ENCODE peak calls at places on chromosome 16, in five cellular contexts. Q is IMR-90, P is heart right ventricle, Z is fibroblast of lung, U is lower lobe of right lung. A is an unnamed sample.

GRCh38 chr16:57609541-57610401 is 18.7 kb upstream of the ADGRG1 start:
- DNase-seq in Q (peak; percentile 54), U (no peak), P (no peak), Z (peak; percentile 41), A (no peak)

GRCh38 chr16:87765473-87765775 is 362 bp downstream of the KLHDC4 start:
- DNase-seq in P (peak; percentile 19), Q (peak; percentile 7), Z (no peak), U (no peak), A (no peak)

GRCh38 chr16:22424161-22424937 is 49.9 kb upstream of the CDR2 start:
- DNase-seq in Q (no peak), Z (peak; percentile 51), P (peak; percentile 25), U (no peak), A (peak; percentile 69)

GRCh38 chr16:58464047-58464915 is 35.7 kb upstream of the NDRG4 start:
- DNase-seq in U (no peak), Q (no peak), P (peak; percentile 46), Z (no peak), A (no peak)

GRCh38 chr16:52573365-52574104 is 26.6 kb upstream of the TOX3 start:
- DNase-seq in U (no peak), P (no peak), Q (no peak), Z (no peak), A (peak; percentile 47)

GRCh38 chr16:55021595-55022475 is 91.2 kb downstream of the IRX5 start:
- DNase-seq in Q (no peak), P (no peak), Z (no peak), U (no peak), A (no peak)

GRCh38 chr16:12215302-12216105 is 239.0 kb downstream of the SNX29 start:
- DNase-seq in P (no peak), U (no peak), Q (no peak), Z (no peak), A (no peak)

GRCh38 chr16:66399930-66400329 is 27.2 kb upstream of the BEAN1 start:
- DNase-seq in P (peak; percentile 44), U (no peak), Z (no peak), Q (no peak), A (no peak)

GRCh38 chr16:31452631-31453106 is 6.6 kb upstream of the ARMC5 start:
- DNase-seq in Q (peak; percentile 94), P (no peak), Z (peak; percentile 93), U (no peak), A (no peak)

GRCh38 chr16:69823831-69824563 is 61.9 kb downstream of the WWP2 start:
- DNase-seq in Z (no peak), Q (no peak), U (no peak), P (peak; percentile 59), A (peak; percentile 78)

GRCh38 chr16:1439058-1439698 is 5.2 kb downstream of the CCDC154 start:
- DNase-seq in Q (no peak), Z (no peak), P (no peak), U (no peak), A (no peak)

GRCh38 chr16:53456625-53457024 is 22.4 kb downstream of the RBL2 start:
- DNase-seq in U (no peak), Z (no peak), P (no peak), Q (no peak), A (no peak)

GRCh38 chr16:89561195-89562026 is 929 bp downstream of the RPL13 start:
- DNase-seq in Z (no peak), P (no peak), U (no peak), Q (no peak), A (peak; percentile 73)

GRCh38 chr16:57593021-57593420 is 35.4 kb upstream of the ADGRG1 start:
- DNase-seq in Q (no peak), U (no peak), Z (no peak), P (no peak), A (peak; percentile 4)

GRCh38 chr16:65226077-65226476 is 104.2 kb upstream of the CDH11 start:
- DNase-seq in Q (no peak), Z (no peak), P (no peak), U (no peak), A (no peak)

GRCh38 chr16:68364601-68364998 is 53.8 kb downstream of the PRMT7 start:
- DNase-seq in Q (peak; percentile 27), P (no peak), Z (no peak), U (no peak), A (no peak)

GRCh38 chr16:24094660-24095059 is 161.5 kb upstream of the CACNG3 start:
- DNase-seq in Q (no peak), U (no peak), Z (no peak), P (no peak), A (no peak)

GRCh38 chr16:52526429-52526828 is 20.5 kb downstream of the TOX3 start:
- DNase-seq in Q (no peak), P (no peak), Z (no peak), U (no peak), A (no peak)

GRCh38 chr16:57723170-57723569 is 12.4 kb upstream of the KATNB1 start:
- DNase-seq in P (no peak), Z (no peak), U (no peak), Q (no peak), A (no peak)

GRCh38 chr16:69404275-69404805 is 18.5 kb upstream of the TERF2 start:
- DNase-seq in Z (peak; percentile 78), Q (peak; percentile 40), P (no peak), U (no peak), A (peak; percentile 22)

GRCh38 chr16:27995378-27995777 is 68.1 kb downstream of the GSG1L start:
- DNase-seq in U (no peak), Z (no peak), P (no peak), Q (no peak), A (no peak)

GRCh38 chr16:87580855-87581261 is 21.4 kb upstream of the JPH3 start:
- DNase-seq in P (no peak), Q (peak; percentile 46), U (no peak), Z (peak; percentile 39), A (no peak)

GRCh38 chr16:1198194-1198593 is 26.9 kb downstream of the TPSG1 start:
- DNase-seq in P (no peak), Z (no peak), Q (no peak), U (no peak), A (no peak)

GRCh38 chr16:67936124-67936875 is at the start of gene PSMB10:
- DNase-seq in P (peak; percentile 52), Q (peak; percentile 72), Z (peak; percentile 73), U (peak; percentile 77), A (peak; percentile 69)

GRCh38 chr16:79598341-79599181 is 2.0 kb downstream of the MAF start:
- DNase-seq in P (peak; percentile 62), Z (peak; percentile 75), Q (no peak), U (peak; percentile 72), A (peak; percentile 31)
- TF ChIP-seq CTCF in P (no peak), Z (peak; percentile 27), Q (no peak), U (peak; percentile 29), A (no peak)

GRCh38 chr16:84907046-84907445 is 87.3 kb downstream of the CRISPLD2 start:
- DNase-seq in Q (no peak), U (no peak), Z (no peak), P (no peak), A (no peak)

GRCh38 chr16:84911490-84912216 is 91.9 kb downstream of the CRISPLD2 start:
- DNase-seq in Q (no peak), U (peak; percentile 58), P (no peak), Z (peak; percentile 28), A (no peak)

GRCh38 chr16:84905965-84906460 is 86.2 kb downstream of the CRISPLD2 start:
- DNase-seq in Q (no peak), Z (no peak), P (no peak), U (no peak), A (no peak)

GRCh38 chr16:84909686-84910085 is 89.9 kb downstream of the CRISPLD2 start:
- DNase-seq in Q (no peak), P (no peak), U (no peak), Z (no peak), A (no peak)

GRCh38 chr16:84907575-84907974 is 87.8 kb downstream of the CRISPLD2 start:
- DNase-seq in Q (peak; percentile 76), U (no peak), P (no peak), Z (peak; percentile 54), A (no peak)
- TF ChIP-seq CTCF in Q (no peak), U (no peak), P (no peak), Z (no peak), A (no peak)

DNA sequence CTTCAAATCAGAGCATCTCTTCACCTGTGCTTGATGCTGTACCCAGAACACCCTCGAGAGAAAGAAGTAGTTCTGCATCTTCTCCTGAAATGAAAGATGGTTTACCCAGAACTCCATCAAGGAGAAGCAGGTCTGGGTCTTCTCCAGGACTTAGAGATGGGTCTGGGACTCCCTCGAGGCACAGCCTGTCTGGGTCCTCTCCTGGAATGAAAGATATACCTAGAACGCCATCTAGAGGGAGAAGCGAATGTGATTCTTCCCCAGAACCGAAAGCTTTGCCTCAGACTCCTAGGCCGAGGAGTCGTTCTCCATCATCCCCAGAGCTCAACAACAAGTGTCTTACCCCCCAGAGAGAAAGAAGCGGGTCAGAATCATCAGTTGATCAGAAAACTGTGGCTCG is 12.3 kb downstream of the SRRM2 start:
- DNase-seq in P (no peak), Z (no peak), Q (no peak), U (peak; percentile 8), A (no peak)
- TF ChIP-seq CTCF in P (no peak), Z (no peak), Q (no peak), U (no peak), A (no peak)

GRCh38 chr16:25109643-25110042 is 1.9 kb upstream of the LCMT1 start:
- DNase-seq in U (no peak), Z (peak; percentile 91), Q (peak; percentile 98), P (no peak), A (no peak)

GRCh38 chr16:25110392-25110947 is 1.1 kb upstream of the LCMT1 start:
- DNase-seq in P (no peak), Q (no peak), Z (peak; percentile 9), U (no peak), A (no peak)

GRCh38 chr16:25107466-25107792 is 4.1 kb upstream of the LCMT1 start:
- DNase-seq in P (no peak), Q (no peak), U (no peak), Z (no peak), A (peak; percentile 25)

GRCh38 chr16:25108054-25108453 is 3.5 kb upstream of the LCMT1 start:
- DNase-seq in Q (no peak), U (no peak), P (no peak), Z (no peak), A (no peak)

DNA sequence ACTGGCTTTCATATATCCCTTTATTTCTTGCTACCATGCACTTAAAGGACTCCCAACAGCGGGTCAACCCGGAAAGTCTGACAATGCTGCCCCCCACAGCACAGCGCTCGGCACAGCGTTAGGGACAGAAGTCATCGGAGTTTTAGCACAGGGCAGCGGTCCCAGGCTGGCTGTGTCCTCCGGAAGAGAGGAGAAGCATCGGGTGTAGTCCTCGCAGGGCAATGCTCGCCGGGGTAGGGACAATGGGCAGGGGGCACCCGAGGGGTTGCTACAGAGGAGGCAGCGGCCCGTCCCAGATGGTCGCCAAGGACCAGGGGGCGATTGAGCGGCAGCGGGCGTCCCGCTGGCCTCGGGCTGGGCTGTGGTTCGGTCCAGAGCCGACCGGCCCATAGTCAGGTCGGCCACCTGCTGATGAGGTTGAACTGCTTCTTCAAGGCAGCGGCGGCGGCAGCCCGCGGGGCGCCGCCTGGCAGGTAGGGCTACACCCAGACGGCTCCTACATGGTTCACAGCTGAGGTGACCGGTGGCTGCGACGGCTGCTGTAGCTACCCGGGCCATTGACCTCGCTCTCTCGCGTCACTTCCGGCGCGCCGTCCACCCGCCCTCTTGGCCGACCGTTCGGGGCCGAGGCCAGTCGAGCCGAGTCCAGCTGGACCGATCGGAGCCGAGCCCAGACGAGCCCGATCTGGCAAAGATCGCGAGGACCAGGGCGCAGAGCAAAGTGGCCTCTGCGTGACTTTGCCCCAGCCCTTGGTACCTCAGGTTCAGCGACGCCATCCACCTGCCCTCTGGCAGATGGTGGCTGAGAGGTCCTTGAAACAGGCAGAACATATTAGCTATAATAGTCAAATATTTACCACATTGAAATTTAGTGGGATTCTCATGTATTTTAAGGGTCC is 4.7 kb upstream of the LCMT1 start:
- DNase-seq in Z (peak; percentile 88), U (peak; percentile 98), Q (peak; percentile 77), P (peak; percentile 97), A (peak; percentile 97)
- TF ChIP-seq CTCF in Z (peak; percentile 13), U (peak; percentile 26), Q (peak; percentile 22), P (no peak), A (no peak)

GRCh38 chr16:48334325-48334724 is 50.9 kb downstream of the SIAH1 start:
- DNase-seq in Z (no peak), U (no peak), Q (no peak), P (no peak), A (no peak)
- TF ChIP-seq CTCF in Z (no peak), U (no peak), Q (no peak), P (no peak), A (no peak)

A was measured in pancreas.